ENCODE peak calls at places on chromosome 9, in five cellular contexts. One of them, this sample, is unnamed.

GRCh38 chr9:94018628-94019027 is 63.5 kb upstream of the BARX1 start:
- DNase-seq in adrenal gland: no peak
- DNase-seq in glutamatergic neuron: peak; percentile 35
- DNase-seq in GM13977: no peak
- DNase-seq in GM10248: no peak
- DNase-seq in this sample: no peak

GRCh38 chr9:81613002-81613750 is 76.2 kb downstream of the TLE1 start:
- DNase-seq in glutamatergic neuron: no peak
- DNase-seq in GM10248: no peak
- DNase-seq in adrenal gland: peak; percentile 63
- DNase-seq in GM13977: no peak
- DNase-seq in this sample: no peak

GRCh38 chr9:95507456-95508241 is 9.1 kb downstream of the PTCH1 start:
- DNase-seq in adrenal gland: peak; percentile 62
- DNase-seq in GM10248: peak; percentile 39
- DNase-seq in GM13977: peak; percentile 59
- DNase-seq in glutamatergic neuron: peak; percentile 57
- DNase-seq in this sample: no peak

GRCh38 chr9:2059131-2059929 is 44.2 kb downstream of the SMARCA2 start:
- DNase-seq in GM13977: no peak
- DNase-seq in adrenal gland: no peak
- DNase-seq in glutamatergic neuron: no peak
- DNase-seq in GM10248: no peak
- DNase-seq in this sample: no peak

GRCh38 chr9:129174102-129174723 is 3.8 kb downstream of the IER5L start:
- DNase-seq in GM10248: peak; percentile 88
- DNase-seq in GM13977: peak; percentile 90
- DNase-seq in glutamatergic neuron: peak; percentile 92
- DNase-seq in adrenal gland: peak; percentile 96
- DNase-seq in this sample: peak; percentile 88

GRCh38 chr9:20692554-20692953 is 8.5 kb downstream of the FOCAD start:
- DNase-seq in adrenal gland: no peak
- DNase-seq in GM13977: no peak
- DNase-seq in glutamatergic neuron: no peak
- DNase-seq in GM10248: no peak
- DNase-seq in this sample: no peak

GRCh38 chr9:69325409-69326212 is 596 bp downstream of the ENTREP1 start:
- DNase-seq in GM13977: peak; percentile 19
- DNase-seq in glutamatergic neuron: peak; percentile 43
- DNase-seq in GM10248: no peak
- DNase-seq in adrenal gland: peak; percentile 54
- DNase-seq in this sample: peak; percentile 20

GRCh38 chr9:95116002-95116819 is 201.3 kb downstream of the FANCC start:
- DNase-seq in GM10248: no peak
- DNase-seq in adrenal gland: no peak
- DNase-seq in GM13977: no peak
- DNase-seq in glutamatergic neuron: no peak
- DNase-seq in this sample: no peak

GRCh38 chr9:121682201-121682600 is 30.8 kb downstream of the DAB2IP start:
- DNase-seq in adrenal gland: no peak
- DNase-seq in glutamatergic neuron: no peak
- DNase-seq in GM13977: no peak
- DNase-seq in GM10248: no peak
- DNase-seq in this sample: no peak

GRCh38 chr9:113857875-113858274 is 18.2 kb upstream of the ZNF618 start:
- DNase-seq in glutamatergic neuron: no peak
- DNase-seq in GM10248: no peak
- DNase-seq in adrenal gland: no peak
- DNase-seq in GM13977: no peak
- DNase-seq in this sample: no peak

GRCh38 chr9:83242066-83242465 is 179.1 kb upstream of the RASEF start:
- DNase-seq in GM13977: no peak
- DNase-seq in glutamatergic neuron: no peak
- DNase-seq in GM10248: no peak
- DNase-seq in adrenal gland: no peak
- DNase-seq in this sample: no peak

GRCh38 chr9:76162751-76163500 is 231.3 kb downstream of the RFK start:
- DNase-seq in GM13977: no peak
- DNase-seq in adrenal gland: no peak
- DNase-seq in GM10248: no peak
- DNase-seq in glutamatergic neuron: no peak
- DNase-seq in this sample: no peak

GRCh38 chr9:26863074-26863473 is 29.5 kb downstream of the CAAP1 start:
- DNase-seq in GM13977: no peak
- DNase-seq in adrenal gland: no peak
- DNase-seq in glutamatergic neuron: no peak
- DNase-seq in GM10248: no peak
- DNase-seq in this sample: no peak

GRCh38 chr9:6943293-6943692 is 185.5 kb downstream of the KDM4C start:
- DNase-seq in glutamatergic neuron: no peak
- DNase-seq in adrenal gland: no peak
- DNase-seq in GM13977: no peak
- DNase-seq in GM10248: no peak
- DNase-seq in this sample: no peak

GRCh38 chr9:81146684-81147337 is 542.5 kb downstream of the TLE1 start:
- DNase-seq in glutamatergic neuron: no peak
- DNase-seq in GM10248: no peak
- DNase-seq in GM13977: no peak
- DNase-seq in adrenal gland: no peak
- DNase-seq in this sample: no peak

GRCh38 chr9:130267930-130268329 is 2.4 kb downstream of the HMCN2 start:
- DNase-seq in GM10248: no peak
- DNase-seq in adrenal gland: peak; percentile 34
- DNase-seq in glutamatergic neuron: no peak
- DNase-seq in GM13977: no peak
- DNase-seq in this sample: no peak

GRCh38 chr9:92774274-92774673 is 9.6 kb upstream of the BICD2 start:
- DNase-seq in adrenal gland: no peak
- DNase-seq in GM13977: no peak
- DNase-seq in glutamatergic neuron: no peak
- DNase-seq in GM10248: no peak
- DNase-seq in this sample: no peak

GRCh38 chr9:84141762-84142370 is 161.3 kb downstream of the RMI1 start:
- DNase-seq in GM13977: no peak
- DNase-seq in adrenal gland: no peak
- DNase-seq in glutamatergic neuron: peak; percentile 30
- DNase-seq in GM10248: no peak
- DNase-seq in this sample: no peak

DNA sequence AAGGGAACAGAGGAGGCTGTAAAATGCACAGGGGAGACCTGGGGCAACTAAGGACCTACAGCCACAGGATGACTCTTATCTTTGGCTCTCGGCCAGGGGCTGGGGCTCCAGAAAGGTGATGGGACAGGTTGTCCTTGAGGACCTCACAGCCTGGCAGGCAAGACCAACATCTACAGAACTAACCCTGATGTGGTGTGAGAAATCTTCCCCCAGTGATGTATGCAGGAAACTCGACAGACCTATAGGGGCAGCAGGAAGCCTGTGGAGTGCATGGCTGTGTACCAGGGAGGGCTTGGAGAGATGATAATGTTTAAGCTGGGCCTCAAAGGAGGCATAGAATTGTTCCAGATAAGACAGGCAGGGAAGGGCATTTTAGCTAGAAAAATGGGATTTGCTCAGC is 68.4 kb upstream of the SLC25A51 start:
- DNase-seq in adrenal gland: no peak
- DNase-seq in glutamatergic neuron: no peak
- DNase-seq in GM13977: no peak
- DNase-seq in GM10248: no peak
- DNase-seq in this sample: no peak
- TF ChIP-seq CTCF in adrenal gland: no peak
- TF ChIP-seq CTCF in glutamatergic neuron: no peak
- TF ChIP-seq CTCF in GM13977: no peak
- TF ChIP-seq CTCF in GM10248: no peak
- TF ChIP-seq CTCF in this sample: peak; percentile 37

GRCh38 chr9:4152876-4153275 is 147.0 kb downstream of the GLIS3 start:
- DNase-seq in GM10248: no peak
- DNase-seq in GM13977: no peak
- DNase-seq in adrenal gland: no peak
- DNase-seq in glutamatergic neuron: no peak
- DNase-seq in this sample: no peak
- TF ChIP-seq CTCF in GM10248: no peak
- TF ChIP-seq CTCF in GM13977: peak; percentile 9
- TF ChIP-seq CTCF in adrenal gland: no peak
- TF ChIP-seq CTCF in glutamatergic neuron: no peak
- TF ChIP-seq CTCF in this sample: no peak

GRCh38 chr9:22790329-22790728 is 343.7 kb downstream of the DMRTA1 start:
- DNase-seq in glutamatergic neuron: no peak
- DNase-seq in GM10248: no peak
- DNase-seq in GM13977: no peak
- DNase-seq in adrenal gland: no peak
- DNase-seq in this sample: no peak
- TF ChIP-seq CTCF in glutamatergic neuron: no peak
- TF ChIP-seq CTCF in GM10248: no peak
- TF ChIP-seq CTCF in GM13977: no peak
- TF ChIP-seq CTCF in adrenal gland: no peak
- TF ChIP-seq CTCF in this sample: no peak

DNA sequence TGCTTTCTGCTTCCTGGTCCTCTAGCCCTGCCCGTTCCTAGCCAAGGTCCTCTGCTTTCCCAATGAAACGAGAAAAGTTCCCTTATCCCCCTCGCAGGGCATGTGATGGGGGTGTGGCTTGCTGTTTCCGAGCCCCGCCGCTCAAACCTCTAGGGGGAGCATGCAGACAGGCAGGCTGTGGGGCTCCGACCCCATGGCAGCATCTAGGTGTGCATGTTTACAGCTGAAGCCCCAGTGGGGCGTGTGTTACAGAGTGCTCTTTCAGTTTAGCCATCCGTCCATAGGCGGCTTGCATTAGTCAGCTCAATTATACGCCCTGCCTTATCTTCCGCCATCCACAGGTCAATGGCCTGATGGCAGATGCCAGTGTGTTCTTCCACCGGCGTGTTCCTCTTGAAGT is 48.3 kb upstream of the SPATA31E1 start:
- DNase-seq in adrenal gland: no peak
- DNase-seq in glutamatergic neuron: peak; percentile 37
- DNase-seq in GM13977: no peak
- DNase-seq in GM10248: no peak
- DNase-seq in this sample: no peak
- TF ChIP-seq CTCF in adrenal gland: no peak
- TF ChIP-seq CTCF in glutamatergic neuron: no peak
- TF ChIP-seq CTCF in GM13977: no peak
- TF ChIP-seq CTCF in GM10248: no peak
- TF ChIP-seq CTCF in this sample: peak; percentile 40

GRCh38 chr9:134347996-134348395 is 21.7 kb downstream of the RXRA start:
- DNase-seq in adrenal gland: no peak
- DNase-seq in GM13977: no peak
- DNase-seq in glutamatergic neuron: no peak
- DNase-seq in GM10248: no peak
- DNase-seq in this sample: no peak
- TF ChIP-seq CTCF in adrenal gland: no peak
- TF ChIP-seq CTCF in GM13977: no peak
- TF ChIP-seq CTCF in glutamatergic neuron: no peak
- TF ChIP-seq CTCF in GM10248: no peak
- TF ChIP-seq CTCF in this sample: no peak

DNA sequence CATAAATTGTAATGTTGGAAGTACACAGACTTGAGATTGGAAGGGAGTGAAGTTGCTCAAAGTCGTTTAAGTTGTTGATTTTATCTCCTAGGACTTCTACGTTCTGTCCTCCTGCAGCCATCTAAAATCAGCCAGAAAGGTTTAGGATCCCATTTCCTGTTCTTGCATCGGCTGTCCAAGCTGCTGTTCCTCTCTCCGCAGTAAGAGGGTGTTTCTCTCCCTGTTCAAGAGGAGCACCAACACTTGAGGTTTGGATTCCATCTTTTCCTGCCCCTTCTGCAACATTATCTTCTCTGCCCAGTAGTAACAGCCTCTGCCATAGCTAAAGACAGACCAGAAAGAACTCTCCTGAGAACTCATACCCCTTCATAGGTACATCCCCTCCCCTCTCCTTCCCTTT is 373.4 kb downstream of the GADD45G start:
- DNase-seq in GM13977: no peak
- DNase-seq in glutamatergic neuron: no peak
- DNase-seq in adrenal gland: no peak
- DNase-seq in GM10248: no peak
- DNase-seq in this sample: no peak
- TF ChIP-seq CTCF in GM13977: no peak
- TF ChIP-seq CTCF in glutamatergic neuron: no peak
- TF ChIP-seq CTCF in adrenal gland: no peak
- TF ChIP-seq CTCF in GM10248: no peak
- TF ChIP-seq CTCF in this sample: peak; percentile 26

GRCh38 chr9:99822596-99823391 is 1.1 kb downstream of the NR4A3 start:
- DNase-seq in glutamatergic neuron: peak; percentile 72
- DNase-seq in GM13977: peak; percentile 54
- DNase-seq in GM10248: peak; percentile 41
- DNase-seq in adrenal gland: peak; percentile 71
- DNase-seq in this sample: no peak

GRCh38 chr9:99820330-99821186 is 1.1 kb upstream of the NR4A3 start:
- DNase-seq in glutamatergic neuron: no peak
- DNase-seq in GM13977: peak; percentile 76
- DNase-seq in GM10248: peak; percentile 52
- DNase-seq in adrenal gland: peak; percentile 93
- DNase-seq in this sample: no peak

GRCh38 chr9:99822096-99822595 is 461 bp downstream of the NR4A3 start:
- DNase-seq in GM13977: no peak
- DNase-seq in adrenal gland: no peak
- DNase-seq in GM10248: no peak
- DNase-seq in glutamatergic neuron: no peak
- DNase-seq in this sample: no peak

GRCh38 chr9:99819484-99820329 is 2.0 kb upstream of the NR4A3 start:
- DNase-seq in GM10248: peak; percentile 89
- DNase-seq in GM13977: peak; percentile 94
- DNase-seq in adrenal gland: peak; percentile 97
- DNase-seq in glutamatergic neuron: peak; percentile 95
- DNase-seq in this sample: peak; percentile 90

GRCh38 chr9:99821187-99822095 is at the start of gene NR4A3:
- DNase-seq in GM10248: peak; percentile 77
- DNase-seq in adrenal gland: peak; percentile 98
- DNase-seq in glutamatergic neuron: peak; percentile 94
- DNase-seq in GM13977: peak; percentile 82
- DNase-seq in this sample: peak; percentile 82
- TF ChIP-seq CTCF in GM10248: no peak
- TF ChIP-seq CTCF in adrenal gland: no peak
- TF ChIP-seq CTCF in glutamatergic neuron: no peak
- TF ChIP-seq CTCF in GM13977: no peak
- TF ChIP-seq CTCF in this sample: peak; percentile 25

DNA sequence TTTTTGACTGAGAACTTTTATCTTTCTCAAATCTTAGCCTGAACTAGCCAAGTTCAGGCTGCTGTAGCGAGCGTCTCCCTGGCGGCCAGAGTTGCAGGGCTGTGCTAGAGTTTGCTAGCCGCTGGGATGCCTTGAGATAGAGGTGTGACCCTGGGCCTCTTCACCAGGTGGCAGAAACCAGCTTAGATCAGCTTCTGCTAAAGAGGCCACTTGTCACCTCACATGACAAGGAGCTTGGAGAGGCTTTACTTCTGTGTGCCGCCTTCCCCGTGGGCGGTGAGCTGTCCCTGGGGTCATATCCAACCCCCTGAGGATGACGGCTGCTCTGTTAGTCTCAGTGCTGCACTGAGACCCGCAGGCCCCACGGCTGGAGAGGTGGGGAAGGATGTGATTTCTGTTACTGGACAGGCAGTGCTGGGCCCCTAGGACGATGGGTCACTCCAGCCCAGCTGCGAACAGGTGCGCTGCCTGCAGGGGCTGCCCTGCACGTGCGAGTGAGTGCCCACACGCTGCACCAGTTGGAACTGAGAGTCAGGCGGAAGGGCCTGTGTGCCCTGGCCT is 63.7 kb downstream of the EHMT1 start:
- DNase-seq in adrenal gland: peak; percentile 49
- DNase-seq in GM13977: no peak
- DNase-seq in glutamatergic neuron: no peak
- DNase-seq in GM10248: no peak
- DNase-seq in this sample: no peak
- TF ChIP-seq CTCF in adrenal gland: no peak
- TF ChIP-seq CTCF in GM13977: no peak
- TF ChIP-seq CTCF in glutamatergic neuron: no peak
- TF ChIP-seq CTCF in GM10248: peak; percentile 29
- TF ChIP-seq CTCF in this sample: peak; percentile 23